ENCODE peak calls at places on chromosomes 7 and 10, in six cellular contexts. H, X, E, M, W and V are unnamed samples.

GRCh38 chr7:155130493-155130892 is 60.4 kb downstream of the HTR5A start:
- DNase-seq in H (no peak), E (no peak), W (no peak), M (no peak), X (no peak), V (no peak)

GRCh38 chr7:130189281-130189782 is 15.9 kb downstream of the TMEM209 start:
- DNase-seq in E (no peak), W (no peak), H (no peak), X (no peak), M (no peak), V (no peak)

GRCh38 chr10:2925631-2926030 is 141.7 kb upstream of the PFKP start:
- DNase-seq in X (no peak), M (peak), E (no peak), W (no peak), H (peak), V (peak)

GRCh38 chr10:89567566-89568245 is 32.3 kb upstream of the SLC16A12 start:
- DNase-seq in H (no peak), M (no peak), E (no peak), W (no peak), X (no peak), V (no peak)

GRCh38 chr10:120987359-120987758 is 136.2 kb downstream of the WDR11 start:
- DNase-seq in X (no peak), W (no peak), E (no peak), H (no peak), M (no peak), V (no peak)

GRCh38 chr10:76547352-76547972 is 1090.1 kb downstream of the KCNMA1 start:
- DNase-seq in M (peak), W (peak), X (peak), E (peak), H (peak), V (peak)

GRCh38 chr10:61271127-61271780 is 181.9 kb downstream of the TMEM26 start:
- DNase-seq in E (no peak), X (no peak), H (no peak), M (no peak), W (no peak), V (no peak)

GRCh38 chr10:102352066-102352715 is 43.3 kb upstream of the NFKB2 start:
- DNase-seq in W (peak), M (peak), H (peak), X (peak), E (peak), V (peak)

GRCh38 chr10:83835948-83836641 is 303.2 kb upstream of the GHITM start:
- DNase-seq in M (no peak), W (no peak), H (no peak), X (no peak), E (no peak), V (no peak)

GRCh38 chr7:84614821-84615506 is 420.4 kb upstream of the SEMA3A start:
- DNase-seq in X (no peak), H (no peak), W (no peak), E (no peak), M (no peak), V (no peak)

GRCh38 chr10:102306006-102306405 is 60.7 kb downstream of the GBF1 start:
- DNase-seq in M (no peak), E (no peak), H (no peak), W (no peak), X (no peak), V (no peak)

GRCh38 chr7:36583318-36583717 is 141.0 kb downstream of the AOAH start:
- DNase-seq in H (no peak), X (no peak), W (no peak), E (no peak), M (no peak), V (no peak)

GRCh38 chr10:50402466-50402865 is 151.2 kb upstream of the ASAH2 start:
- DNase-seq in H (no peak), W (no peak), E (no peak), X (no peak), M (no peak), V (no peak)

GRCh38 chr10:4354382-4354812 is 471.6 kb upstream of the AKR1E2 start:
- DNase-seq in H (peak), W (no peak), M (no peak), X (no peak), E (no peak), V (no peak)

GRCh38 chr10:52314007-52314821 is at the start of gene DKK1:
- DNase-seq in E (no peak), W (peak), M (no peak), H (peak), X (peak), V (peak)

GRCh38 chr7:46908770-46909169 is 673.1 kb downstream of the TNS3 start:
- DNase-seq in M (no peak), X (no peak), H (no peak), W (no peak), E (no peak), V (no peak)

GRCh38 chr10:91424016-91424415 is 13.9 kb downstream of the HECTD2 start:
- DNase-seq in X (no peak), M (no peak), H (no peak), W (no peak), E (no peak), V (no peak)

GRCh38 chr7:118183586-118184391 is at the start of gene LSM8:
- DNase-seq in X (peak), W (peak), E (peak), M (peak), H (peak), V (peak)

GRCh38 chr10:133203652-133204195 is 26.3 kb upstream of the UTF1 start:
- DNase-seq in H (no peak), E (no peak), M (no peak), W (no peak), X (no peak), V (no peak)